ENCODE peak calls at places on chromosomes 11 and 22, in seven cellular contexts. B is NCI-H1092; I is AG10803; S is foreskin keratinocyte; W is activated CD4-positive, alpha-beta T cell treated with anti-CD3 and anti-CD28 coated beads, Interleukin-2, amount 50 U/mL, for 48 hours; C is T-cell; K is brain pericyte. X is an unnamed sample.

GRCh38 chr11:4539603-4540219 is 5.3 kb upstream of the OR52M1 start:
- DNase-seq in B (no peak), I (peak), S (peak), W (peak), C (peak), K (no peak), X (peak)

GRCh38 chr11:107457205-107457557 is 444 bp downstream of the CWF19L2 start:
- DNase-seq in B (no peak), I (no peak), S (no peak), W (peak), C (no peak), K (no peak), X (peak)

GRCh38 chr22:44365196-44365802 is 52.5 kb upstream of the SHISAL1 start:
- DNase-seq in B (no peak), I (no peak), S (peak), W (no peak), C (no peak), K (no peak), X (no peak)

GRCh38 chr11:23406131-23406819 is 546.0 kb upstream of the CCDC179 start:
- DNase-seq in B (no peak), I (no peak), S (no peak), W (no peak), C (no peak), K (no peak), X (no peak)

GRCh38 chr11:64249038-64249437 is 2.3 kb upstream of the PLCB3 start:
- DNase-seq in B (no peak), I (no peak), S (no peak), W (no peak), C (no peak), K (no peak), X (no peak)

GRCh38 chr11:10693509-10694071 is at the start of gene IRAG1:
- DNase-seq in B (peak), I (peak), S (no peak), W (no peak), C (no peak), K (peak), X (no peak)

GRCh38 chr11:93279911-93280347 is 50.6 kb upstream of the DEUP1 start:
- DNase-seq in B (peak), I (no peak), S (no peak), W (no peak), C (no peak), K (no peak), X (no peak)

GRCh38 chr11:88100161-88100560 is 75.1 kb downstream of the RAB38 start:
- DNase-seq in B (no peak), I (peak), S (no peak), W (no peak), C (no peak), K (no peak), X (no peak)

GRCh38 chr11:15176646-15177163 is 62.0 kb downstream of the INSC start:
- DNase-seq in B (no peak), I (no peak), S (no peak), W (no peak), C (no peak), K (no peak), X (no peak)

GRCh38 chr11:3162410-3163240 is 2.5 kb downstream of the OSBPL5 start:
- DNase-seq in B (no peak), I (no peak), S (no peak), W (no peak), C (no peak), K (no peak), X (no peak)

GRCh38 chr11:27934830-27935145 is 173.2 kb downstream of the KIF18A start:
- DNase-seq in B (no peak), I (peak), S (peak), W (no peak), C (no peak), K (peak), X (peak)

GRCh38 chr11:120940297-120940847 is 83.5 kb upstream of the TBCEL start:
- DNase-seq in B (no peak), I (no peak), S (no peak), W (no peak), C (no peak), K (no peak), X (no peak)

GRCh38 chr11:1105183-1105565 is 30.5 kb downstream of the MUC2 start:
- DNase-seq in B (no peak), I (no peak), S (no peak), W (no peak), C (no peak), K (no peak), X (no peak)

GRCh38 chr11:13947379-13947778 is 15.1 kb upstream of the SPON1 start:
- DNase-seq in B (no peak), I (no peak), S (no peak), W (no peak), C (no peak), K (no peak), X (no peak)

GRCh38 chr22:30628491-30628890 is 7.1 kb upstream of the SLC35E4 start:
- DNase-seq in B (no peak), I (no peak), S (no peak), W (no peak), C (no peak), K (no peak), X (no peak)

GRCh38 chr22:26949193-26949592 is 291.8 kb downstream of the MIAT start:
- DNase-seq in B (no peak), I (no peak), S (no peak), W (no peak), C (no peak), K (no peak), X (peak)

GRCh38 chr11:205221-206001 is 1.8 kb downstream of the BET1L start:
- DNase-seq in B (no peak), I (no peak), S (no peak), W (no peak), C (no peak), K (no peak), X (peak)

GRCh38 chr11:86708671-86709070 is 36.3 kb upstream of the ME3 start:
- DNase-seq in B (no peak), I (peak), S (no peak), W (no peak), C (no peak), K (no peak), X (no peak)

GRCh38 chr11:23563591-23563990 is 703.3 kb upstream of the CCDC179 start:
- DNase-seq in B (no peak), I (peak), S (no peak), W (no peak), C (no peak), K (no peak), X (no peak)

GRCh38 chr22:36999463-36999862 is 19.8 kb downstream of the TST start:
- DNase-seq in B (no peak), I (no peak), S (no peak), W (no peak), C (no peak), K (no peak), X (peak)

GRCh38 chr11:62298975-62299374 is at the start of gene SCGB1D4:
- DNase-seq in B (no peak), I (no peak), S (no peak), W (no peak), C (no peak), K (no peak), X (no peak)

GRCh38 chr22:44337658-44338004 is 24.9 kb upstream of the SHISAL1 start:
- DNase-seq in B (no peak), I (peak), S (no peak), W (no peak), C (no peak), K (no peak), X (peak)

GRCh38 chr22:37782340-37783168 is 25.2 kb upstream of the GCAT start:
- DNase-seq in B (no peak), I (peak), S (no peak), W (no peak), C (no peak), K (no peak), X (peak)

X was measured in Daoy.